ENCODE peak calls at places on chromosomes 2 and 18, in four cellular contexts. U, X, O and R are unnamed samples.

GRCh38 chr2:98294711-98295110 is 51.5 kb upstream of the CNGA3 start:
- DNase-seq in U (no peak), X (no peak), O (no peak), R (no peak)

GRCh38 chr2:84838434-84839145 is 42.3 kb downstream of the TRABD2A start:
- DNase-seq in O (no peak), U (no peak), X (no peak), R (no peak)

GRCh38 chr2:223113161-223113560 is 61.2 kb downstream of the KCNE4 start:
- DNase-seq in U (no peak), X (no peak), O (no peak), R (no peak)

GRCh38 chr2:181785677-181786344 is 105.5 kb upstream of the NEUROD1 start:
- DNase-seq in U (no peak), X (no peak), O (no peak), R (no peak)

GRCh38 chr2:144554811-144555210 is 34.9 kb upstream of the ZEB2 start:
- DNase-seq in O (no peak), U (no peak), X (no peak), R (no peak)

GRCh38 chr2:112700004-112700667 is 20.7 kb upstream of the NT5DC4 start:
- DNase-seq in U (no peak), X (peak), O (no peak), R (no peak)

GRCh38 chr2:23380562-23381065 is 4.4 kb upstream of the KLHL29 start:
- DNase-seq in X (no peak), O (no peak), U (no peak), R (no peak)

GRCh38 chr2:42926438-42927333 is 134.3 kb upstream of the HAAO start:
- DNase-seq in U (no peak), O (no peak), X (no peak), R (no peak)

GRCh38 chr18:78619854-78620253 is 359.8 kb upstream of the SALL3 start:
- DNase-seq in X (no peak), U (no peak), O (no peak), R (no peak)

GRCh38 chr2:159088906-159089305 is 120.5 kb downstream of the TANC1 start:
- DNase-seq in O (no peak), X (no peak), U (no peak), R (no peak)

GRCh38 chr2:159091981-159092380 is 123.5 kb downstream of the TANC1 start:
- DNase-seq in X (no peak), O (no peak), U (no peak), R (no peak)

GRCh38 chr2:159091381-159091780 is 122.9 kb downstream of the TANC1 start:
- DNase-seq in X (no peak), U (no peak), O (no peak), R (no peak)

GRCh38 chr2:159089543-159089942 is 121.1 kb downstream of the TANC1 start:
- DNase-seq in O (no peak), X (no peak), U (no peak), R (no peak)

DNA sequence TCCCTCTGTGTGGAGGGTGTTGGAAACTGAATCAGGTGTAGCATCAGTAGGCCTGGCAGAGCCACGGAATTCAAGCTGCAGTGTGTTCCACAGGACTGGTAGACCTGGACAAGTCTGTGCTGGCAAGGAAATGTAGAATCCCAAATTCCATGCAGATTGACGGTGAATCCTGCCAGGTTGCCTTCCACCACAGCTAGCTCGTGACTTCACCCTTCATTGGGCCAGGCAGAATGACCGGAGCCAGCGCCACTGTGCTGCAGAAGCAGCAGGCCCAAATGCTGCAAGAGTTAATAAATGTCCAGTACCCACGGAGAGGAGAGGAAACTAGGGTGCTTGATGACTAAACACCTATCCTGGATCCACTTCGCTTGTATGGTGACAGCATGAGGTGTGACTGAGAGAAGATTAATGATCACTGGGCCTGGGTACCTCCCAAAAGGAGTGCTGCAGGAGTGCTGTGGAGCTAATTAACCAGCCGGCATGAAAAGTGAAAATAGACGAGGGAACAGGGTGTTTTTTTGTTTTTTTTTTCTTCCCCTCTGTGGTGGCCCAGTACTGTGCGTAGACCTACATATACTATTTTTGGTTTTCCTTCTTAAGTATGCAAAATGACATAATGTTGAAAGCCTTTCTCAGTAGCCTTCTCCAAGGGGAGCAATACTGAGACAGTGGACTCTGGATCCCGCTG is 122.2 kb downstream of the TANC1 start:
- DNase-seq in U (no peak), O (no peak), X (no peak), R (no peak)
- TF ChIP-seq CTCF in U (no peak), O (no peak), X (no peak), R (no peak)

GRCh38 chr2:212526059-212526458 is 12.5 kb downstream of the ERBB4 start:
- DNase-seq in X (no peak), U (no peak), O (no peak), R (no peak)

GRCh38 chr2:212531499-212531898 is 7.1 kb downstream of the ERBB4 start:
- DNase-seq in X (no peak), U (no peak), O (no peak), R (no peak)

GRCh38 chr2:212530991-212531390 is 7.6 kb downstream of the ERBB4 start:
- DNase-seq in O (no peak), X (no peak), U (no peak), R (no peak)

GRCh38 chr2:212530373-212530772 is 8.2 kb downstream of the ERBB4 start:
- DNase-seq in U (no peak), X (no peak), O (no peak), R (no peak)

DNA sequence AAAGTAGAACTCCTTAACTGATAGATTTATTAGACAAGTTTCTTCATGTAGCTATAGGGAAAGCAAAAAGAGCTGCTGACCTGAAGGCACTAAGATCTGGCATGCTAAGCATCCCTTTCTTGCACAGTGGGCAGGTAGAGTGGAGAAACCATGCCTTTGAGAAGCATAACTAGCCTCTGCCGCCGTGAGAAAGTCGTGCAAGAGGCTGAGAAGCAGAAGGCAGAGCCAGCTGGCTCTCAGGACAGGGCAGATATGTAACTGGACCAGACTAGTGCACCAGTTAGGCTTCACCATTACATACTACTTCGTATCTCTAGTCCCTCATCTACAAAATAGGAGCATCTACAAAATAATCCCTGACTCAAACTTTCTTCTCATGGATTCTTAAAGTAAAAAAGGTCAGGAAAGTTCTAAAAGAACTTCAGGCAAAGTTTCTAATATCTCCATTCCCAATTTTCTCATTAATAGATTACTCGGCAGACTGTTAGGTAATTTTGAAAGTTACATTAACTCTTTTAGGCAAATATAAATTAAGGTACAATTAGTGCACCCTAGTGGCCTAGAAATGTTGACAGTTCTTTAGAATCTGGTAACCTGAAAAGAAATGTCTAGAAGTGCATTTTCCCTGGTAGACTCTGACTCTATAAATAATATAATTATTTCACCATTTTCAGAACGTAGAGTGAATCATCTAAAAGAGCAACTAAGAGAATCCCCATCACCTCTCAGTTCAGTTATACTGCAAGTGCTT is 10.3 kb downstream of the ERBB4 start:
- DNase-seq in U (no peak), X (no peak), O (no peak), R (no peak)
- TF ChIP-seq CTCF in U (no peak), X (no peak), O (no peak), R (no peak)

DNA sequence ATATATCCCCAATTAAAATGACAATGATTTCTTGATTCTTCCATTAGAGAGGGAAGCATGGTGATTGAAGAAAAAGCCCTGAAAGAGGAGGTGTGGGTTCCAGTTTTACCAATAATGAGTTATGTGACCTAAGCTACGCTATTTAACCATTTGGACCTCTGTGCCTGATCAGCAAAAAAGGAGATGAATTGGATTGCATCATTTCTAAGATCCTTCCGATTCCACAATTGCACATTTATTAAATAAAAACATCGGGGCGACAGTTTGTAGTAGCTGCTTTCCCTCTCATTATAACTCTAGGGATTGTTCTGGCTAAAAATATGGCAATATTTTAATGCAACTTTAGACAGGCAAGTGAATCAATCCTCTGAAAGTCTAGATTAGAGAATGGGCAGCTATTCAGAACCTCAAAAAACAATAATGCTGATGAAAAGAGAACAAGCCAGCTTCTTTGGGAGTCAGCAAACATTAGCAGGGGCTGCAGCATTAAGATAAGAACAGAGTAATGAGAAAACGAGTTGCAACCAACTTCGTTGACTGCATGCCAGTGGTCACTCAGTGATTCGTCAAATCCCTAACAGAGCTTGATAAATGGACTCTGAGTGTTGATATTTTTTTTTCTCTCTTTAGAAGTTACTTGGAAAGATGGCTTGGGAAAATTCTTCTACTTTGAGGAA is 301.2 kb downstream of the AGPS start:
- DNase-seq in U (no peak), X (no peak), O (no peak), R (no peak)
- TF ChIP-seq CTCF in U (no peak), X (no peak), O (no peak), R (no peak)

GRCh38 chr2:73071452-73072399 is at the start of gene SFXN5:
- DNase-seq in U (peak), O (peak), X (peak), R (peak)
- TF ChIP-seq CTCF in U (no peak), O (no peak), X (no peak), R (no peak)

GRCh38 chr2:225165052-225165451 is 122.8 kb upstream of the DOCK10 start:
- DNase-seq in U (no peak), X (no peak), O (no peak), R (no peak)
- TF ChIP-seq CTCF in U (no peak), X (no peak), O (no peak), R (no peak)

GRCh38 chr2:11676640-11677039 is 6.6 kb upstream of the NTSR2 start:
- DNase-seq in X (no peak), O (no peak), U (no peak), R (no peak)
- TF ChIP-seq CTCF in X (no peak), O (no peak), U (no peak), R (no peak)

GRCh38 chr2:11683486-11683885 is 13.5 kb upstream of the NTSR2 start:
- DNase-seq in U (no peak), X (no peak), O (no peak), R (no peak)
- TF ChIP-seq CTCF in U (no peak), X (no peak), O (peak), R (no peak)